ENCODE peak calls at places on chromosomes 6 and 20, in five cellular contexts. M is HCT116, N is HepG2, L is GM12878, S is K562. Y is an unnamed sample.

GRCh38 chr6:111551521-111552231 is 54.0 kb downstream of the TRAF3IP2 start:
- DNase-seq in N (peak), L (no peak), S (peak), M (no peak), Y (no peak)

GRCh38 chr6:14738497-14738896 is 507.4 kb upstream of the JARID2 start:
- DNase-seq in S (no peak), N (no peak), M (no peak), L (no peak), Y (no peak)

GRCh38 chr6:7085911-7086310 is 21.9 kb upstream of the RREB1 start:
- DNase-seq in N (no peak), M (no peak), S (no peak), L (no peak), Y (peak)

GRCh38 chr20:10715035-10715434 is 41.2 kb upstream of the JAG1 start:
- DNase-seq in L (no peak), M (no peak), S (no peak), N (peak), Y (no peak)

GRCh38 chr20:47330933-47331708 is 25.4 kb downstream of the ZMYND8 start:
- DNase-seq in L (no peak), N (no peak), M (peak), S (peak), Y (no peak)

GRCh38 chr20:20463933-20464374 is 96.0 kb downstream of the INSM1 start:
- DNase-seq in L (peak), S (no peak), M (no peak), N (no peak), Y (no peak)

GRCh38 chr6:52517502-52518278 is 59.2 kb downstream of the TRAM2 start:
- DNase-seq in N (peak), S (peak), L (no peak), M (peak), Y (peak)

GRCh38 chr20:33240923-33241322 is 5.1 kb downstream of the BPIFA1 start:
- DNase-seq in N (no peak), M (no peak), L (no peak), S (no peak), Y (no peak)

GRCh38 chr6:12328701-12329100 is 38.5 kb downstream of the EDN1 start:
- DNase-seq in S (no peak), L (no peak), M (no peak), N (no peak), Y (no peak)

DNA sequence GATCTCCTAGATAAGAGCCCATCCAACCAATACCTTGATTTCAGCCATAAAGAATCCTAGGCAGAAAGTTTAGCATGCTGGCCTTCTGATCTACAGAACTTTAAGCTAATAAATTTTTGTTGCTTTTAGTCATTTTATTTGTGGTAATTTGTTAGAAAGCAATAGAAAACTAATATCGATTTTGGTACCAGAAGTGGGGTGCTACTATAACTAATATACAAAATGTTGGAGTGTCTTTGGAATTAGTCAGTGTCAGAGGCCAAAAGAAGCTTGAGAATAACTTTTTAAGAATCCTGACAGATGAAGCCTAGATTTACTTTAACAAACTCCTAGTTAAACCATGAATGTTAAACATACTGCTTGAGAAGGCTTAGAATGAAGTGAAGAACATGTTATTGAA is 83.6 kb upstream of the HSF2 start:
- DNase-seq in L (no peak), N (no peak), S (no peak), M (no peak), Y (no peak)
- TF ChIP-seq MAX in L (no peak), N (no peak), S (no peak), M (no peak), Y (no peak)

DNA sequence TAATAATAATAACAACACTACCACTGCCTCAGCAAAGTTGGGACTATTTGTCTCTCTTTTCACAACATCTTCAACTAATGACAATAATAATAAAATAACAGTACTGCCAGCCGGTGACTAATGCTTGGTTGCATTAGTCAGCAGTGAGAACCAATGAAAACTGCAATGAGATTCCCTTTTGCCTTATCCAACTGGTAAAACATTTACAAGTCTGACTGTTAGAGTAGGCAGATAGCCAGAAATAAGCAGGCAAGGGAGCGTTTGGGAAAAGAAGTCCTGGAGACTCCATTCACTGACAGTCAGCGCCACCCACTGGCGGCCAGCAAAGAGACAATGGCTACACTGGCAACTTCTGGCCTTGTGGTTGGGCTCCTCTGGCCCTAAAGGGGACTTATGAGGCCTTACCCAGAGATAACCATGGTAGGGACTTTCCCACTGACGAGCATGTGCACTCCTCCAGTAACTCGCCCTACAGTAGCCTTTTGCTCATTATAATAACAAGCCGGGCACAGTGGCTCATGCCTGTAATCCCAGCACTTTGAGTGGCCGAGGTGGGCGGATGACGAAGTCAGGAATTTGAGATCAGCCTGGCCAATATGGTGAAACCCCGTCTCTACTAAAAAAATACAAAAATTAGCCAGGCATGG is 3.4 kb upstream of the NSFL1C start:
- DNase-seq in L (peak), M (peak), S (peak), N (peak), Y (peak)
- TF ChIP-seq ZBTB33 in L (no peak), M (no peak), S (no peak), N (peak), Y (no peak)

DNA sequence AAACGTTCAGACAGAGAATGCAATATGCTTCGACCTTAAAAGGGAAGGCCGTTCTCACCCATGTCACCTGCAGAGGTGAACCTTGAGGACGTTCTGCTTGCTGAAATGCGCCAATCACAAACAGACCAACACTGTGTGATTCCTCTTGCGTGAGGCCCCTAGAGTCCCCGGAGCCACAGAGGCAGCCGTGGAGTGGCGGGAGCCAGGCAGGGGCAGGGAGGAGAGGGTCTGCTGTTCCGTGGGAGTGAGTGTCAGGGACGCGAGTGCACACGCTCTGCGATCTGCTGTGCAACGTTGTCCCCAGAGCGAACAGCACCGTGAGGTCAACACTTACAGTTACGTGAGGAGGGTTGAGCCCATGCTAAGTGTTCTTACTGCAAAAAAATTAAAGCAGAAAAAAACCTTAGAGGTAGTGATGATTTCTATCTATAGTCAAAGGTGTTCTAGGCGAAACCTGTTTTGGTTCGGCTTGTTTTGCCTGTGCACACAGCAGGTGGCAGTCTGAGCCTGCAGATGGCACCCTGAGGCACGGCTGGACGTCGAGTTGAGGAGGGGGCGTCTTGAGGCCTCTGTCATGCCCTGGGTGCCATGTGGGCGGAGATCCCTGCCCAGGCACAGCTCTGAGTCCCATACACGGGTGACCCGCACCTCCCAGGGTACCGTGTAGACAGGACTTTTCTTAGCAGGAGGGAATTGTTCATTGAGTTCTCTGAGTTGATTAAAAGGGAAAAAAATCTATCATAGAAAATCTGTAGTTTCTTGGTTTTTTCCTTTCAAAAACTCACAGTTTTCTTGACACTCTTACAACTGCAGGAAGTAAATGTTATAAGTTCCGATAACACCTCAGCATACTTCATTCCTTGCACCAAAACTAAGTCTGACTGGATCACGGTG is 71.8 kb upstream of the FRMD1 start:
- DNase-seq in M (no peak), S (no peak), N (no peak), L (no peak), Y (peak)
- TF ChIP-seq MAX in M (no peak), S (no peak), N (peak), L (no peak), Y (no peak)

DNA sequence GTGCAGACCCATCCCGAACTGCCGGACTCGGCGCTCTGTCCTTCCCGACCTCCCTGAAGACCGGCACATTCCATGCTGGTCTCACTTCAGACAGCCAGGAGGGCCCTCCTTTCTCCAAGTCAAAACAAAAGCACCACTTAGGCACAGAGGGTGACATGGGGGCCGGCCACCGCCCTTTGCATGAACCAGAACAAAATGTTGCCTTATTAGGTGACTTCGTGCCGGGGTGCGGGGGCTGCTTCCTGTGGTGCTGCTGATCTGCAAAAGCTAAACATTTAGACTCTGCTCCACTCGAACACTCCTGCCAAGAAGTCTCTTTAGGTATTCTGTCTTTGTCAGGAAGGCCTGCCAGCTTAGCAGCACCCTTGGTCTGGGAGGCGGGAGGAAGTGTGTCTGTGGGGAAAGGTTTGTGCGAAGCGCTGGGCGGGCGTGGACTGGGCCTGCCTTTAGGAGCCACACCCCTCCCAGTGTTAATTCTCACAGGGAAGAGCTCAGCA is 133.8 kb downstream of the SMOC2 start:
- DNase-seq in S (no peak), L (no peak), M (peak), N (no peak), Y (no peak)
- TF ChIP-seq ZBTB33 in S (no peak), L (no peak), M (no peak), N (no peak), Y (no peak)

GRCh38 chr20:38883981-38884733 is 42.1 kb upstream of the FAM83D start:
- DNase-seq in S (no peak), M (no peak), L (no peak), N (peak), Y (no peak)

GRCh38 chr20:38883081-38883980 is 42.9 kb upstream of the FAM83D start:
- DNase-seq in N (no peak), M (no peak), L (no peak), S (no peak), Y (peak)

GRCh38 chr20:38880952-38881735 is 45.1 kb upstream of the FAM83D start:
- DNase-seq in M (no peak), L (no peak), N (no peak), S (no peak), Y (no peak)

GRCh38 chr20:38882600-38882999 is 43.6 kb upstream of the FAM83D start:
- DNase-seq in M (no peak), S (no peak), L (no peak), N (no peak), Y (no peak)

DNA sequence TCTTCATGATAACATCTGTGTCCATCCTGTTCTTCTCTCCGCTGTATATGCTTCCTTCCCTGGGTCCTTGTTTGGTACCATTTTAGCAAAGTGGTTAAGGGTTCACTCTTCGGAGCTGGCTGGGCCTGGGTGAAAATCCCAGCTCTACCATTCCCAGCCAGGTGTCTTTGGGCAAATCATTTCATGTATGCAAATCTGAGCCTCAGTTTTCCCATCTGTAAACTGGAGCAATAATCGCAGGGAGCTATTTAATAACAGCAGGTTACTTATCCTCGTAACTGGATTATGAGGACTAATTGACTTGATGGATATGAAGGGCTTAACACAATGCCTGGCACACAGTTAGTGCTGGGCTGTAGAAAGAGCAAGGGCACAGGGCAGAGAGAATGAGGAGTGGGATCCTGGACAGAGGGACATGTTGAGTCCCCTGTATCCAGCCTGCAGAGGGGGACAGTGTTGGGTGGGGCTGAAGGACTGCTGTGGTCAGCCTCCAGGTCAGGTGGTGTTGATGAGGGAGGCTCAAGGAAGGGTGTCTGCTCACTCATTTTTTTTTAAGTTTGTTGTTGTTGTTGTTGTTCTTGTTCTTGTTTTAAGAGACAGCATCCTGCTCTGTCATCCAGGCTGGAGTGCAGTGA is 44.3 kb upstream of the FAM83D start:
- DNase-seq in S (no peak), L (no peak), M (no peak), N (no peak), Y (no peak)
- TF ChIP-seq MAX in S (no peak), L (no peak), M (no peak), N (no peak), Y (no peak)

GRCh38 chr20:22575087-22575721 is 9.2 kb downstream of the FOXA2 start:
- DNase-seq in M (no peak), N (peak), L (no peak), S (no peak), Y (no peak)
- TF ChIP-seq ZBTB33 in M (no peak), N (peak), L (no peak), S (no peak), Y (no peak)

DNA sequence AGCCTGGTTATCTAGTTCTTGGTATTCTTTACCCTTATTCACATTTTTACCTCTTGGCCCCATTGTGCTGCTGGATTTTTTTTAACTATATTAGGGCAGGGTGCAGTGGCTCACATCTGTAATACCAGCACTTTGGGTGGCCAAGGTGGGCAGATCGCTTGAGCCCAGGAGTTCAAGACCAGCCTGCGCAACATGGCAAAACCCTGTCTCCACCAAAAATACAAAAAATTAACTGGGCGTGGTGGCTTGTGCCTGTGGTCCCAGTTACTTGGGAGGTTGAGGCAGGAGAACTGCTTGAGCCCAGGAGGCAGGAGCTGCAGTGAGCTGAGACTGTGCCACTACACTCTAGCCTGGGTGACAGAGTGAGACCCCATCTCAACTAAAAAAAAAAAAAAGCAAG is 12.2 kb upstream of the TAF8 start:
- DNase-seq in S (no peak), L (no peak), N (no peak), M (no peak), Y (no peak)
- TF ChIP-seq MAX in S (no peak), L (no peak), N (no peak), M (no peak), Y (no peak)

DNA sequence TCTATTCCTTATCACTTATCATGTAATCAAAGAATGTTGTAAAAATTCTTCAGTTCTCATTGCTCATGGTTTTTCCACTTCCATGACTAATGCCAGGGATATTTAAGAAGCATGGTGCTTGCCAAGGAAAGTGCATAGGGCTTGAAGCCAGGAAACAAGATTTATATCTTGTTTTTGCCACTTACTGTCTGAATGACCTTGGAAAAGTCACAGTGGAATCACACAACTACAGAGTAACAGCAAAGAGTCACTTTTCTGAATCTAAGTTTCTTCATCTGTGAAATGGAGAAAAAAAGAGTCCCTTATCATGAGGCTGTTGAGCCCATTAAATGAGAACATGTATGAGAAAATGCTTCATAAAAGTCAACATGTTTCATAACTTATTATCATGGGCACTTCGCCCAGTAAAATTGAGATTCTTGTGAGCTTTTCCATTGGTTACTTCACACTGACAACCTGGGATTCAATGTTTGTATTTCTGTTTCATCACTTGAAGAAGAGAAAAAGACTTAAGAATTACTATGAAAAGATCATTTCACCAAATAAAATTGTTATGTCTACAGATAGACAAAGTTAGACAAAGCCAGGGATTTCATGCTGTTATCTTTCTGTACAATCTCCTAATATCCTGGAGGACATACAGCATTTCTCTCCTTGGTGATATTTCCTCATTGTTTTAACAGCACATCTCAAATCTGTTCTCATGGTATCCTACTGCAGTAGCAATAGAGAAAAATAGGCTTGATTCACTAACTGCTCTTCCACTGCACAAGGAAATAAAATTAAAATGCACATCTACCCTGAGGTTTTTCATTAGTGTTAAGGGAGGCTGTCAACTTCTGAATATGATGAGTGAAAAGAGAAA is 7.6 kb upstream of the BMP5 start:
- DNase-seq in M (no peak), S (no peak), L (no peak), N (no peak), Y (no peak)
- TF ChIP-seq ZBTB33 in M (no peak), S (no peak), L (no peak), N (no peak), Y (peak)

GRCh38 chr6:129893513-129894098 is 32.5 kb upstream of the TMEM244 start:
- DNase-seq in M (no peak), S (peak), N (no peak), L (no peak), Y (no peak)

GRCh38 chr6:129886401-129887155 is 25.5 kb upstream of the TMEM244 start:
- DNase-seq in N (no peak), S (no peak), M (no peak), L (no peak), Y (no peak)

GRCh38 chr6:129889580-129889979 is 28.5 kb upstream of the TMEM244 start:
- DNase-seq in N (no peak), S (no peak), M (no peak), L (no peak), Y (no peak)

GRCh38 chr6:129890701-129891100 is 29.6 kb upstream of the TMEM244 start:
- DNase-seq in M (no peak), L (no peak), S (peak), N (no peak), Y (no peak)

DNA sequence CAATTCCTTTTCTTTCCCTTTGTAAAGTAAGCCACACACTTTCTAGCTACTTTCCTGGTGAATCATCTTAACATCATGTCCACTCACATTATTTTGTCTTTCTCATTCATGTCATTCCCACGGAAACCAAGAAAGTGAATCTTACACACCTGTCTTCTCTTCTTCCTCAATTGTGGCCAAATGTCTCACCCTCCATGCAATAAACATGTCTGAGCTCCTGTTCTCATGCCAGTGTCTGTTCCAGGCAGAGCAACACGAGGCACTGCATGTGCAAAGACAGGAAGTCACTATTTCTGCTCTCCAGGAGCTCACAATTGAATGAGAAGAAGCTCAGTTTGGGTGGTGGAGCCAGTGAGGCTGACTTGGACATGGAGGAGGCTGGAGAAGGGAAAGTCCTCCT is 29.0 kb upstream of the TMEM244 start:
- DNase-seq in S (peak), L (no peak), M (no peak), N (no peak), Y (no peak)
- TF ChIP-seq MAX in S (peak), L (no peak), M (peak), N (no peak), Y (peak)